ENCODE peak calls at places on chromosomes 16 and 17, in five cellular contexts. One of them, this sample, is unnamed.
A peak's percentile ranks its signal among the peaks of the same experiment; 100 is the strongest.

GRCh38 chr16:19846421-19846820 is 38.2 kb downstream of the GPRC5B start:
- DNase-seq in stimulated activated CD4-positive, alpha-beta T cell treated with anti-CD3 and anti-CD28 coated beads, Interleukin-2, amount 100 ng/mL, for 48 hours: no peak
- DNase-seq in NCI-H510A treated with DMSO at 0.1 percent for 48 hours: no peak
- DNase-seq in CD4-positive, alpha-beta T cell: no peak
- DNase-seq in EL: no peak
- DNase-seq in this sample: no peak

GRCh38 chr17:48787850-48788249 is 29.2 kb downstream of the TTLL6 start:
- DNase-seq in stimulated activated CD4-positive, alpha-beta T cell treated with anti-CD3 and anti-CD28 coated beads, Interleukin-2, amount 100 ng/mL, for 48 hours: no peak
- DNase-seq in NCI-H510A treated with DMSO at 0.1 percent for 48 hours: no peak
- DNase-seq in CD4-positive, alpha-beta T cell: no peak
- DNase-seq in EL: no peak
- DNase-seq in this sample: no peak

GRCh38 chr17:45314761-45315549 is 1.9 kb downstream of the MAP3K14 start:
- DNase-seq in stimulated activated CD4-positive, alpha-beta T cell treated with anti-CD3 and anti-CD28 coated beads, Interleukin-2, amount 100 ng/mL, for 48 hours: no peak
- DNase-seq in NCI-H510A treated with DMSO at 0.1 percent for 48 hours: peak; percentile 37
- DNase-seq in CD4-positive, alpha-beta T cell: no peak
- DNase-seq in EL: peak; percentile 50
- DNase-seq in this sample: no peak

GRCh38 chr16:87702325-87702811 is 63.4 kb downstream of the KLHDC4 start:
- DNase-seq in stimulated activated CD4-positive, alpha-beta T cell treated with anti-CD3 and anti-CD28 coated beads, Interleukin-2, amount 100 ng/mL, for 48 hours: peak; percentile 45
- DNase-seq in NCI-H510A treated with DMSO at 0.1 percent for 48 hours: no peak
- DNase-seq in CD4-positive, alpha-beta T cell: peak; percentile 20
- DNase-seq in EL: no peak
- DNase-seq in this sample: peak; percentile 23

GRCh38 chr17:58517378-58517927 is 3.0 kb upstream of the MTMR4 start:
- DNase-seq in stimulated activated CD4-positive, alpha-beta T cell treated with anti-CD3 and anti-CD28 coated beads, Interleukin-2, amount 100 ng/mL, for 48 hours: no peak
- DNase-seq in NCI-H510A treated with DMSO at 0.1 percent for 48 hours: peak; percentile 95
- DNase-seq in CD4-positive, alpha-beta T cell: no peak
- DNase-seq in EL: no peak
- DNase-seq in this sample: no peak

GRCh38 chr17:1413281-1413791 is 13.3 kb upstream of the YWHAE start:
- DNase-seq in stimulated activated CD4-positive, alpha-beta T cell treated with anti-CD3 and anti-CD28 coated beads, Interleukin-2, amount 100 ng/mL, for 48 hours: no peak
- DNase-seq in NCI-H510A treated with DMSO at 0.1 percent for 48 hours: peak; percentile 22
- DNase-seq in CD4-positive, alpha-beta T cell: no peak
- DNase-seq in EL: peak; percentile 87
- DNase-seq in this sample: peak; percentile 94

GRCh38 chr16:81480856-81481821 is 36.5 kb downstream of the CMIP start:
- DNase-seq in stimulated activated CD4-positive, alpha-beta T cell treated with anti-CD3 and anti-CD28 coated beads, Interleukin-2, amount 100 ng/mL, for 48 hours: no peak
- DNase-seq in NCI-H510A treated with DMSO at 0.1 percent for 48 hours: no peak
- DNase-seq in CD4-positive, alpha-beta T cell: no peak
- DNase-seq in EL: peak; percentile 77
- DNase-seq in this sample: peak; percentile 63

GRCh38 chr17:48014603-48015037 is 23.0 kb downstream of the COPZ2 start:
- DNase-seq in stimulated activated CD4-positive, alpha-beta T cell treated with anti-CD3 and anti-CD28 coated beads, Interleukin-2, amount 100 ng/mL, for 48 hours: no peak
- DNase-seq in NCI-H510A treated with DMSO at 0.1 percent for 48 hours: no peak
- DNase-seq in CD4-positive, alpha-beta T cell: no peak
- DNase-seq in EL: no peak
- DNase-seq in this sample: no peak

GRCh38 chr16:853981-854807 is 53.7 kb upstream of the GNG13 start:
- DNase-seq in stimulated activated CD4-positive, alpha-beta T cell treated with anti-CD3 and anti-CD28 coated beads, Interleukin-2, amount 100 ng/mL, for 48 hours: no peak
- DNase-seq in NCI-H510A treated with DMSO at 0.1 percent for 48 hours: no peak
- DNase-seq in CD4-positive, alpha-beta T cell: no peak
- DNase-seq in EL: no peak
- DNase-seq in this sample: no peak

GRCh38 chr17:79525793-79526677 is 84.8 kb downstream of the RBFOX3 start:
- DNase-seq in stimulated activated CD4-positive, alpha-beta T cell treated with anti-CD3 and anti-CD28 coated beads, Interleukin-2, amount 100 ng/mL, for 48 hours: no peak
- DNase-seq in NCI-H510A treated with DMSO at 0.1 percent for 48 hours: no peak
- DNase-seq in CD4-positive, alpha-beta T cell: no peak
- DNase-seq in EL: no peak
- DNase-seq in this sample: no peak

GRCh38 chr16:23092801-23093117 is 56.5 kb downstream of the USP31 start:
- DNase-seq in stimulated activated CD4-positive, alpha-beta T cell treated with anti-CD3 and anti-CD28 coated beads, Interleukin-2, amount 100 ng/mL, for 48 hours: no peak
- DNase-seq in NCI-H510A treated with DMSO at 0.1 percent for 48 hours: no peak
- DNase-seq in CD4-positive, alpha-beta T cell: no peak
- DNase-seq in EL: no peak
- DNase-seq in this sample: no peak

GRCh38 chr17:40284085-40284713 is 3.5 kb upstream of the CDC6 start:
- DNase-seq in stimulated activated CD4-positive, alpha-beta T cell treated with anti-CD3 and anti-CD28 coated beads, Interleukin-2, amount 100 ng/mL, for 48 hours: no peak
- DNase-seq in NCI-H510A treated with DMSO at 0.1 percent for 48 hours: no peak
- DNase-seq in CD4-positive, alpha-beta T cell: no peak
- DNase-seq in EL: peak; percentile 90
- DNase-seq in this sample: peak; percentile 57